ENCODE peak calls at places on chromosomes 5 and 9, in nine cellular contexts. W is trophoblast cell, Z is PC-3, X is left ventricle myocardium inferior, Y is SK-N-SH, F is HCT116, P is hepatocyte, G is substantia nigra, D is aorta. N is an unnamed sample.

GRCh38 chr9:120412425-120412951 is 167.5 kb downstream of the CDK5RAP2 start:
- DNase-seq in W (peak), Z (no peak), X (no peak), Y (no peak), F (no peak), P (peak), G (no peak), D (no peak), N (no peak)

GRCh38 chr5:28344803-28345433 is 1306.5 kb upstream of the CDH9 start:
- DNase-seq in W (no peak), Z (peak), X (no peak), Y (peak), F (no peak), P (peak), G (no peak), D (no peak), N (no peak)

GRCh38 chr5:151448038-151448985 is 909 bp downstream of the SLC36A1 start:
- DNase-seq in W (peak), Z (peak), X (no peak), Y (no peak), F (no peak), P (peak), G (peak), D (peak), N (peak)

GRCh38 chr9:98064623-98065392 is 8.3 kb downstream of the NANS start:
- DNase-seq in W (no peak), Z (no peak), X (no peak), Y (no peak), F (no peak), P (no peak), G (no peak), D (no peak), N (no peak)

GRCh38 chr9:133935328-133936040 is 56.6 kb downstream of the VAV2 start:
- DNase-seq in W (no peak), Z (no peak), X (peak), Y (peak), F (no peak), P (peak), G (no peak), D (peak), N (peak)

GRCh38 chr5:43042176-43042625 is 2.1 kb upstream of the ANXA2R start:
- DNase-seq in W (peak), Z (peak), X (peak), Y (peak), F (peak), P (peak), G (no peak), D (peak), N (peak)

GRCh38 chr9:97766610-97767009 is 69.5 kb upstream of the XPA start:
- DNase-seq in W (no peak), Z (no peak), X (no peak), Y (no peak), F (no peak), P (no peak), G (no peak), D (no peak), N (no peak)

GRCh38 chr9:113570106-113570505 is 106.6 kb downstream of the RGS3 start:
- DNase-seq in W (no peak), Z (no peak), X (no peak), Y (no peak), F (no peak), P (no peak), G (no peak), D (no peak), N (no peak)

GRCh38 chr5:177094224-177095087 is 7.7 kb downstream of the FGFR4 start:
- DNase-seq in W (peak), Z (no peak), X (peak), Y (peak), F (no peak), P (peak), G (no peak), D (no peak), N (peak)

GRCh38 chr5:95959964-95960801 is 1.5 kb downstream of the ELL2 start:
- DNase-seq in W (no peak), Z (no peak), X (no peak), Y (peak), F (no peak), P (peak), G (no peak), D (no peak), N (peak)

GRCh38 chr5:149546974-149547373 is 4.3 kb downstream of the CSNK1A1 start:
- DNase-seq in W (no peak), Z (peak), X (no peak), Y (no peak), F (no peak), P (peak), G (no peak), D (no peak), N (peak)

GRCh38 chr9:34714007-34714406 is 4.1 kb upstream of the CCL21 start:
- DNase-seq in W (no peak), Z (no peak), X (no peak), Y (no peak), F (no peak), P (no peak), G (no peak), D (no peak), N (no peak)

GRCh38 chr9:94680621-94681020 is 41.3 kb upstream of the FBP1 start:
- DNase-seq in W (no peak), Z (no peak), X (no peak), Y (no peak), F (no peak), P (no peak), G (no peak), D (no peak), N (no peak)

GRCh38 chr9:91420471-91421021 is 3.1 kb downstream of the NFIL3 start:
- DNase-seq in W (no peak), Z (no peak), X (no peak), Y (no peak), F (no peak), P (no peak), G (no peak), D (no peak), N (no peak)

GRCh38 chr5:80406980-80407734 is 707 bp upstream of the ZFYVE16 start:
- DNase-seq in W (peak), Z (no peak), X (peak), Y (no peak), F (no peak), P (peak), G (no peak), D (peak), N (no peak)

GRCh38 chr5:96388186-96388585 is 44.9 kb downstream of the PCSK1 start:
- DNase-seq in W (no peak), Z (peak), X (no peak), Y (peak), F (no peak), P (peak), G (no peak), D (no peak), N (no peak)

GRCh38 chr5:15702102-15702501 is 202.1 kb downstream of the FBXL7 start:
- DNase-seq in W (no peak), Z (no peak), X (no peak), Y (no peak), F (no peak), P (peak), G (no peak), D (no peak), N (no peak)

GRCh38 chr5:89282832-89283510 is 400.0 kb upstream of the MEF2C start:
- DNase-seq in W (no peak), Z (peak), X (no peak), Y (no peak), F (peak), P (peak), G (no peak), D (no peak), N (no peak)

GRCh38 chr5:87729786-87730185 is 317.1 kb upstream of the CCNH start:
- DNase-seq in W (no peak), Z (no peak), X (no peak), Y (no peak), F (no peak), P (no peak), G (no peak), D (no peak), N (no peak)

GRCh38 chr9:123929177-123929869 is 603 bp downstream of the DENND1A start:
- DNase-seq in W (peak), Z (no peak), X (peak), Y (no peak), F (no peak), P (peak), G (peak), D (peak), N (peak)

GRCh38 chr9:94870793-94871558 is 144.5 kb downstream of the AOPEP start:
- DNase-seq in W (peak), Z (peak), X (peak), Y (no peak), F (no peak), P (no peak), G (no peak), D (no peak), N (peak)

GRCh38 chr5:74643160-74643562 is 2.6 kb upstream of the ENC1 start:
- DNase-seq in W (peak), Z (peak), X (no peak), Y (no peak), F (peak), P (peak), G (no peak), D (no peak), N (no peak)

GRCh38 chr9:74942801-74943200 is 9.9 kb downstream of the C9orf40 start:
- DNase-seq in W (no peak), Z (no peak), X (no peak), Y (no peak), F (no peak), P (peak), G (no peak), D (no peak), N (no peak)

GRCh38 chr5:99029172-99029571 is 100.4 kb upstream of the CHD1 start:
- DNase-seq in W (no peak), Z (no peak), X (no peak), Y (no peak), F (no peak), P (no peak), G (no peak), D (no peak), N (no peak)

GRCh38 chr5:19274578-19274977 is 713.4 kb downstream of the CDH18 start:
- DNase-seq in W (no peak), Z (no peak), X (no peak), Y (no peak), F (no peak), P (no peak), G (no peak), D (no peak), N (no peak)

GRCh38 chr9:108568093-108568492 is 287.7 kb downstream of the ACTL7B start:
- DNase-seq in W (no peak), Z (peak), X (no peak), Y (no peak), F (no peak), P (peak), G (no peak), D (no peak), N (no peak)

GRCh38 chr9:97696025-97696822 is 916 bp downstream of the XPA start:
- DNase-seq in W (no peak), Z (no peak), X (no peak), Y (no peak), F (no peak), P (no peak), G (no peak), D (no peak), N (no peak)

GRCh38 chr5:127562252-127562651 is 44.8 kb downstream of the PRRC1 start:
- DNase-seq in W (no peak), Z (peak), X (no peak), Y (peak), F (no peak), P (peak), G (no peak), D (no peak), N (peak)

GRCh38 chr5:116486588-116486987 is 88.0 kb downstream of the SEMA6A start:
- DNase-seq in W (no peak), Z (no peak), X (no peak), Y (no peak), F (no peak), P (no peak), G (no peak), D (no peak), N (peak)
- H3K27ac ChIP-seq in W (no peak), Z (no peak), X (no peak), Y (no peak), F (no peak), P (no peak), G (peak), D (no peak), N (no peak)

GRCh38 chr9:111803924-111804323 is 9.2 kb upstream of the SHOC1 start:
- DNase-seq in W (no peak), Z (no peak), X (no peak), Y (no peak), F (no peak), P (no peak), G (no peak), D (no peak), N (no peak)

GRCh38 chr9:111805262-111805661 is 10.5 kb upstream of the SHOC1 start:
- DNase-seq in W (no peak), Z (no peak), X (no peak), Y (no peak), F (no peak), P (no peak), G (no peak), D (no peak), N (no peak)

GRCh38 chr9:111805841-111806241 is 11.1 kb upstream of the SHOC1 start:
- DNase-seq in W (peak), Z (peak), X (no peak), Y (no peak), F (peak), P (no peak), G (no peak), D (no peak), N (no peak)

GRCh38 chr9:111804636-111805035 is 9.9 kb upstream of the SHOC1 start:
- DNase-seq in W (no peak), Z (no peak), X (no peak), Y (no peak), F (no peak), P (no peak), G (no peak), D (no peak), N (no peak)

DNA sequence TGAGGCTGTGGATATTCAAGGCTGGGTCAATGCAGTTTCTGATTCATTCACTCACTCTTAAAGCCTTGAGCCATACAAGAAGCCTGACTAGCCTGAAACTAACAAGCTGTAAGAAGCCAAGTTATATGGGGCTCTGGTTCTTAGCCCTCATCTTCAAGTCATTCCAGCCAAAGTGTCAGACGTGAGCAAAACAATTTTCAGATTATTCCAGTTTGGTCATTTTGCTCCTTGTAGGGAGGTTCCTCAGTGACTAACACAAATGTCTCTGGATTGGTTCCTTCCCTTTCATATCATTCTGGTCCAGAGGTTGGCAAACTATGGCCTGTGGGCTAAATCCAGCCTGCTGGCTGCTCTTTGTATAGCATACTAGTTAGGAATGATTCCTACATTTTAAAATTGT is 12.5 kb upstream of the SHOC1 start:
- DNase-seq in W (peak), Z (no peak), X (no peak), Y (no peak), F (no peak), P (no peak), G (no peak), D (no peak), N (no peak)
- H3K27ac ChIP-seq in W (no peak), Z (peak), X (no peak), Y (no peak), F (no peak), P (no peak), G (no peak), D (no peak), N (no peak)

GRCh38 chr5:167866797-167867196 is 424.6 kb upstream of the WWC1 start:
- DNase-seq in W (no peak), Z (no peak), X (no peak), Y (no peak), F (no peak), P (no peak), G (no peak), D (no peak), N (no peak)
- H3K27ac ChIP-seq in W (no peak), Z (no peak), X (no peak), Y (no peak), F (no peak), P (no peak), G (no peak), D (no peak), N (no peak)

GRCh38 chr5:159104058-159104651 is 4.4 kb upstream of the EBF1 start:
- DNase-seq in W (no peak), Z (peak), X (no peak), Y (no peak), F (no peak), P (peak), G (no peak), D (no peak), N (no peak)
- H3K27ac ChIP-seq in W (no peak), Z (no peak), X (peak), Y (no peak), F (no peak), P (no peak), G (no peak), D (no peak), N (no peak)

GRCh38 chr5:54959673-54960418 is 25.5 kb downstream of the ESM1 start:
- DNase-seq in W (no peak), Z (peak), X (no peak), Y (no peak), F (peak), P (no peak), G (no peak), D (no peak), N (peak)

GRCh38 chr5:54969856-54970828 is 15.3 kb downstream of the ESM1 start:
- DNase-seq in W (no peak), Z (no peak), X (no peak), Y (no peak), F (no peak), P (no peak), G (no peak), D (no peak), N (no peak)

GRCh38 chr5:54964405-54964804 is 21.0 kb downstream of the ESM1 start:
- DNase-seq in W (no peak), Z (no peak), X (no peak), Y (no peak), F (no peak), P (no peak), G (no peak), D (no peak), N (no peak)

GRCh38 chr5:54969242-54969641 is 16.2 kb downstream of the ESM1 start:
- DNase-seq in W (no peak), Z (no peak), X (no peak), Y (no peak), F (no peak), P (no peak), G (no peak), D (no peak), N (no peak)

DNA sequence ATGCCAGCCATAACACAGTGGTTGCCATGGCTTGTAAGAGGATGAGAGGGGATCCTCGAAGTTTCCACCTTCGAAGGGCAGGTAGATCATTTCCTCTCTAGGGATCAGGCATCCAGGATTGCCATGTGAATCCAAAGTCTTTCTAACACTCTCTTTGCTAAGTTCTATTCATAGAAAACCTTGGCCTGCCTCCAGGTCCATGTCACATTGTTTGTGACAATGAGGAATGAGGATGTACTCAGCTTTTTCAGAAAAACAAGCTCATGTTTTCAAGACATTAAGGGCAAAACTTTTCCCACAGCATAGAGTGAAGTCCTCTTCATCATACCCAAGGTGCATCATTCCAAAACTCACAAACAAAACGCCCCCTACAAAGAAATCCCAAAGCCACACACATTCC is 19.6 kb downstream of the ESM1 start:
- DNase-seq in W (no peak), Z (no peak), X (no peak), Y (no peak), F (no peak), P (no peak), G (no peak), D (no peak), N (no peak)
- H3K27ac ChIP-seq in W (no peak), Z (no peak), X (no peak), Y (no peak), F (no peak), P (no peak), G (no peak), D (no peak), N (no peak)

GRCh38 chr9:130336027-130336595 is 70.6 kb downstream of the HMCN2 start:
- DNase-seq in W (no peak), Z (no peak), X (no peak), Y (no peak), F (no peak), P (no peak), G (no peak), D (no peak), N (no peak)

GRCh38 chr9:130337784-130338380 is 72.3 kb downstream of the HMCN2 start:
- DNase-seq in W (no peak), Z (no peak), X (no peak), Y (no peak), F (no peak), P (no peak), G (no peak), D (no peak), N (no peak)

GRCh38 chr9:130339306-130339705 is 73.7 kb downstream of the HMCN2 start:
- DNase-seq in W (no peak), Z (no peak), X (no peak), Y (no peak), F (no peak), P (no peak), G (no peak), D (no peak), N (no peak)

GRCh38 chr9:130336885-130337284 is 71.3 kb downstream of the HMCN2 start:
- DNase-seq in W (no peak), Z (no peak), X (no peak), Y (no peak), F (no peak), P (no peak), G (no peak), D (no peak), N (no peak)

DNA sequence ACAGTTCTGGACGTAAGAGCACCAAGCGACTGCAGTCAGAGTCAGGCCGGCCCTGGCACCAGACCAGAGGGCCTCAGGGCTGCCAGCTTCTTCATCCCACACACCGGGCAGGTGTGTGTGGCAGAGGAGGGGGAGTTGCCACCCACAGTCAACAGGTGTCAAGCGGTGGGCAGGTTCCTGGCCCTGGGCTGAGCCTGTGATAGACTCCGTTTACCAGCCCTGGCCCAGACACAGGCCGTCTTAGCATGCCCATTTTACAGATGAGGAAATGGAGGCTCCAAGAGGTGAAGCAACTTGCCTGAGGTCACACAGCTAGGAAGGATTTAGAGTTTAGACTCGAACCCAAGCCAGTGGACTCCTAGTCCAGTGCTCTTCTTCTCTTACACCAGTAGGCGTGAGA is 71.8 kb downstream of the HMCN2 start:
- DNase-seq in W (no peak), Z (no peak), X (no peak), Y (no peak), F (no peak), P (no peak), G (no peak), D (no peak), N (no peak)
- H3K27ac ChIP-seq in W (no peak), Z (no peak), X (no peak), Y (no peak), F (no peak), P (no peak), G (no peak), D (no peak), N (no peak)